ENCODE peak calls at places on chromosomes 2 and 18, in nine cellular contexts. H is breast epithelium, X is AG09309, W is HFFc6, S is heart right ventricle, N is AG04450, F is astrocyte of the spinal cord, M is coronary artery, L is tibial nerve. K is an unnamed sample.

GRCh38 chr18:23932385-23933067 is 82.0 kb upstream of the TTC39C start:
- DNase-seq in H (no peak), X (peak; percentile 67), W (no peak), S (no peak), N (no peak), F (no peak), M (no peak), L (no peak), K (no peak)

GRCh38 chr2:45941758-45942738 is 290.6 kb downstream of the PRKCE start:
- DNase-seq in H (no peak), X (no peak), W (no peak), S (no peak), N (no peak), F (no peak), M (peak; percentile 5), L (no peak), K (no peak)

GRCh38 chr2:60972889-60973656 is 44.4 kb upstream of the PEX13 start:
- DNase-seq in H (no peak), X (no peak), W (no peak), S (no peak), N (no peak), F (no peak), M (no peak), L (no peak), K (no peak)

GRCh38 chr18:31046916-31047315 is 4.4 kb upstream of the DSC3 start:
- DNase-seq in H (no peak), X (no peak), W (no peak), S (no peak), N (no peak), F (no peak), M (no peak), L (no peak), K (no peak)

GRCh38 chr18:62224229-62224628 is 37.2 kb downstream of the RELCH start:
- DNase-seq in H (no peak), X (no peak), W (no peak), S (no peak), N (no peak), F (no peak), M (no peak), L (no peak), K (no peak)

GRCh38 chr2:151269798-151270568 is 8.3 kb upstream of the RBM43 start:
- DNase-seq in H (no peak), X (no peak), W (no peak), S (no peak), N (no peak), F (no peak), M (no peak), L (no peak), K (peak; percentile 34)

GRCh38 chr2:7627587-7627986 is 710.4 kb downstream of the RNF144A start:
- DNase-seq in H (no peak), X (peak; percentile 11), W (no peak), S (no peak), N (no peak), F (peak; percentile 29), M (no peak), L (no peak), K (no peak)

GRCh38 chr18:51621103-51621969 is 423.9 kb upstream of the MEX3C start:
- DNase-seq in H (peak; percentile 61), X (no peak), W (peak; percentile 2), S (peak; percentile 28), N (no peak), F (peak; percentile 55), M (no peak), L (peak; percentile 47), K (peak; percentile 84)

GRCh38 chr2:69652206-69652605 is 8.7 kb upstream of the AAK1 start:
- DNase-seq in H (no peak), X (peak; percentile 90), W (peak; percentile 96), S (no peak), N (peak; percentile 55), F (peak; percentile 67), M (no peak), L (no peak), K (peak; percentile 56)

GRCh38 chr2:2919026-2919425 is 458.6 kb downstream of the EIPR1 start:
- DNase-seq in H (no peak), X (no peak), W (no peak), S (no peak), N (no peak), F (no peak), M (no peak), L (no peak), K (no peak)

GRCh38 chr2:1777792-1778191 is 33.5 kb upstream of the PXDN start:
- DNase-seq in H (no peak), X (no peak), W (no peak), S (no peak), N (no peak), F (no peak), M (no peak), L (no peak), K (no peak)

GRCh38 chr2:9678554-9678953 is 47.8 kb upstream of the YWHAQ start:
- DNase-seq in H (no peak), X (no peak), W (no peak), S (no peak), N (no peak), F (no peak), M (no peak), L (no peak), K (no peak)

GRCh38 chr2:9673914-9674481 is 43.2 kb upstream of the YWHAQ start:
- DNase-seq in H (no peak), X (no peak), W (no peak), S (no peak), N (no peak), F (no peak), M (no peak), L (no peak), K (no peak)

GRCh38 chr2:9679218-9679617 is 48.4 kb upstream of the YWHAQ start:
- DNase-seq in H (no peak), X (no peak), W (no peak), S (no peak), N (no peak), F (no peak), M (no peak), L (no peak), K (no peak)

GRCh38 chr2:9674931-9675330 is 44.1 kb upstream of the YWHAQ start:
- DNase-seq in H (no peak), X (no peak), W (no peak), S (no peak), N (no peak), F (no peak), M (no peak), L (no peak), K (no peak)

DNA sequence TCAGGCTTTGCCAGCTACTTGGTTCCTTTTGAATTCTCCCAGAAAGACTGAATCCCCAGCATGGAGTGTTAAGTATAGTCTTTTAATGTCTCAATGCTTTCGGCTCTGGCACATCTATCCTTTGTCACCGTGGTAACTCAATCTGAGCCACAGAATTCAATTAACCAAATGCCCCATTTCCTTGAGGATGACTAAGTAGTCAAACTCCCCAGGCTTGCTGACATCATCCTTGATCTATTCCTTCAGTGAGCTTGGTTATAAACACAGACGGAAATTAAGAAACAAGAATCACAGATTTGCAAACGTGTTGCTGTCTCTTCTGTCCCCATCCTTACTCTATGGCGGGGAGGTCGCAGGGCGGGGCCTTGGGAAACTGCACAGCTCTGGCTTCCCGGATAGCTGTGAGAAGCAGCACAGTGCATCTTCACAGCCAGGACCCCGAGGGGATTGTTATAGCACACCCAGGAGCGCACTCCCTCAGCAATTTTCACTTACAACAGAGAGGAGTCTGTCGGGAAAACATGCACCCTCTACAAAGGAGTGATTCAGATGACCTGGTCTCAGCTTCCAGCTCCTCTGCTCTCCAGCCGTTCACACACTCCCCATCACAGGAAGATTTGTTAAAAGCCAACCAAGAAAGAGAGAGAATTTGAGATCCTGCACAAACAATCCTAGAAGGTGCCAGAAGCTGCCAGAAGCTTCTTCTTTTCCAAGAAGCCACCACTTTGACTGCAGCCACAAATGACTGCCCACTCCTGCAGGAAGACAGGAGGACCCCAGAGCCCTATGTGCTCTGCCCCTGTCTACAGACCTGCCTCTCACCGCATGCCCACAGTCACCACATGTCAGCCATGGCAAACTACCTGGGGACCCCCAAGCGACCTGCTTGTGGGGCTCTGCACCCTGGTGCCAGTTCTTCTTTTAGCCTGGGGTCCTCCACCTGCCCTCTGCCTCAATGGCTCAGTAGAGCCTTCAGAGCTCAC is 44.9 kb upstream of the YWHAQ start:
- DNase-seq in H (no peak), X (peak; percentile 84), W (peak; percentile 95), S (no peak), N (peak; percentile 81), F (peak; percentile 93), M (no peak), L (no peak), K (peak; percentile 85)
- TF ChIP-seq CTCF in H (no peak), X (no peak), W (no peak), S (no peak), N (no peak), F (no peak), M (no peak), L (no peak), K (no peak)

DNA sequence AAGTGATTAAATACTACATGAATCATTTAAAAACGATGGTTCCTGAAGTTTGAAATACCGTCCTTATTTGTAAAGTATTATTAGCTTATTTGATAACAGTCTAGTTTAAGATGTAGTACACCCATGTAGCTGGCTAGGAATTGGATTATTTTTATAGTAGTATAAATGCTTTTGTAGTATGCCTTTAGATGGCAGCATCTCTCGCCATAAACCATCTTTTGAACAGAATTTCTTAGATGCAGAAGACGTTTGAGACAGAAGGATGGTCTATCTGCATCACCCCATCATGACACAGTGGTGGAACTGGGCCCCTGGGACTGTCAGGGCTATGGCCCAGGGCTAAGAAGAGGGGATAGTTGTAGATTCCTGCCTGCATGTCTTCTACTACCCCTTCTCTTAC is 152.7 kb downstream of the WDSUB1 start:
- DNase-seq in H (no peak), X (no peak), W (peak; percentile 27), S (no peak), N (no peak), F (peak; percentile 43), M (no peak), L (no peak), K (peak; percentile 66)
- TF ChIP-seq CTCF in H (no peak), X (peak; percentile 39), W (peak; percentile 46), S (peak; percentile 7), N (peak; percentile 40), F (peak; percentile 25), M (no peak), L (no peak), K (peak; percentile 39)

GRCh38 chr18:32469190-32469611 is 1.5 kb downstream of the GAREM1 start:
- DNase-seq in H (no peak), X (no peak), W (peak; percentile 2), S (peak; percentile 33), N (no peak), F (peak; percentile 25), M (peak; percentile 74), L (no peak), K (peak; percentile 50)
- TF ChIP-seq CTCF in H (peak; percentile 26), X (no peak), W (peak; percentile 9), S (peak; percentile 45), N (peak; percentile 6), F (peak; percentile 31), M (peak; percentile 41), L (peak; percentile 23), K (peak; percentile 35)

DNA sequence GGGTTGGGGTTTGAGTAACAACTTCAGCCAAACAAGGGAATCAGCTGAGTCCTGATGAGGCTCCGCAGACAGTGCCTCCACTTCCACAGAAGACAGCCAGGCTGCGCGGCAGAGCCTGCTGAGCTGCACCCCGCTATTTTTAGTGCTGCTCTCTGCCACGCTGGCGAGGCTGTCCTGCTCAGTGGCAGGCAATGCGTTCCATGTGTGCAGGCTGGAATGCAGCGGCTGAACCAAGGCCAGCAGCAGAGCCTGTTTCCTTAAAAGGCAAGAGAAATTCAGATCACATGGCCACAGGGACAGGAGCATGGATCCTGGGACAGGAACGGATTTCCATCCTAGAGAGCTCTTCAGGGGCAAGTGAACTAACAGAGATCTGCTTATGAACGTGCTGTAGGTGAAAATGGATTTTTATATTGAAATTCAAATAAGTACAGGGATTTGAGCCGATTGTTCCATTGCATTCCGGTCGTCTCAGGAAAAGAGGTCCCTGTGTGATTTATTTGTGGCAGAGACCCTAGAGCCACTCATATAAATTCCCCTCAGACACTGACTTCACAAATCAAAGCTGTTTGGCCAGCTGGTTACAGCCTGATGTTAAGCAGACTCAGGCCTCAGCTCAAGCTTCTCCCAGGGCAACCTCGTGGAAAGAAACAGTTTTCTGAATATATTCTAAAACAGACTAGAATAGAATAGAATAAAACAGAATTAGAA is 98.6 kb downstream of the COL6A3 start:
- DNase-seq in H (peak; percentile 73), X (peak; percentile 93), W (peak; percentile 97), S (peak; percentile 88), N (peak; percentile 94), F (peak; percentile 97), M (peak; percentile 95), L (peak; percentile 82), K (peak; percentile 97)
- TF ChIP-seq CTCF in H (peak; percentile 25), X (peak; percentile 49), W (peak; percentile 64), S (peak; percentile 52), N (peak; percentile 61), F (peak; percentile 39), M (peak; percentile 36), L (peak; percentile 54), K (peak; percentile 37)

K was measured in fibroblast of pulmonary artery.